ENCODE peak calls at places on chromosomes 12 and 14, in nine cellular contexts. T, U, D, I, V, Q, J, M and A are unnamed samples.

GRCh38 chr12:4145990-4146859 is 127.3 kb upstream of the CCND2 start:
- DNase-seq in T (no peak), U (no peak), D (no peak), I (no peak), V (no peak), Q (no peak), J (no peak), M (no peak), A (no peak)

GRCh38 chr12:46382425-46382973 is 9.9 kb upstream of the SLC38A2 start:
- DNase-seq in T (peak; percentile 49), U (no peak), D (peak; percentile 47), I (no peak), V (no peak), Q (no peak), J (peak; percentile 37), M (no peak), A (no peak)

GRCh38 chr12:87216436-87216835 is 812.8 kb downstream of the C12orf50 start:
- DNase-seq in T (no peak), U (no peak), D (no peak), I (no peak), V (no peak), Q (no peak), J (no peak), M (no peak), A (no peak)

GRCh38 chr14:99679111-99679510 is 5.0 kb upstream of the CYP46A1 start:
- DNase-seq in T (no peak), U (no peak), D (no peak), I (no peak), V (no peak), Q (no peak), J (no peak), M (no peak), A (no peak)

GRCh38 chr14:75566752-75567151 is 11.7 kb upstream of the FLVCR2 start:
- DNase-seq in T (no peak), U (no peak), D (no peak), I (no peak), V (no peak), Q (no peak), J (no peak), M (no peak), A (no peak)

GRCh38 chr12:126480396-126480795 is 1415.2 kb downstream of the AACS start:
- DNase-seq in T (no peak), U (no peak), D (no peak), I (no peak), V (no peak), Q (no peak), J (no peak), M (no peak), A (no peak)

GRCh38 chr12:118060301-118061010 is 523 bp downstream of the WSB2 start:
- DNase-seq in T (peak; percentile 81), U (peak; percentile 63), D (peak; percentile 51), I (peak; percentile 74), V (peak; percentile 46), Q (no peak), J (peak; percentile 63), M (peak; percentile 70), A (no peak)

GRCh38 chr12:32151081-32151480 is 44.4 kb downstream of the BICD1 start:
- DNase-seq in T (no peak), U (no peak), D (no peak), I (no peak), V (no peak), Q (no peak), J (no peak), M (no peak), A (no peak)

GRCh38 chr12:42887657-42888056 is 298.1 kb upstream of the PRICKLE1 start:
- DNase-seq in T (no peak), U (no peak), D (no peak), I (no peak), V (no peak), Q (no peak), J (no peak), M (no peak), A (no peak)

GRCh38 chr12:132065203-132065602 is 78.9 kb downstream of the DDX51 start:
- DNase-seq in T (no peak), U (no peak), D (no peak), I (no peak), V (no peak), Q (no peak), J (no peak), M (no peak), A (no peak)

GRCh38 chr14:89618821-89619551 is 202.0 kb upstream of the FOXN3 start:
- DNase-seq in T (peak; percentile 83), U (peak; percentile 77), D (peak; percentile 24), I (peak; percentile 71), V (peak; percentile 75), Q (no peak), J (peak; percentile 70), M (peak; percentile 86), A (peak; percentile 47)
- H3K9me3 ChIP-seq in T (no peaks in the 10 kb centered on the region), U (no peaks in the 10 kb centered on the region), D (no peaks in the 10 kb centered on the region), I (no peaks in the 10 kb centered on the region), V (no peaks in the 10 kb centered on the region), Q (no peaks in the 10 kb centered on the region), J (no peaks in the 10 kb centered on the region), M (no peaks in the 10 kb centered on the region), A (no peaks in the 10 kb centered on the region)

GRCh38 chr12:68489273-68489672 is 121.4 kb upstream of the RAP1B start:
- DNase-seq in T (no peak), U (no peak), D (no peak), I (no peak), V (no peak), Q (no peak), J (no peak), M (no peak), A (no peak)
- H3K9me3 ChIP-seq in T (no peaks in the 10 kb centered on the region), U (no peaks in the 10 kb centered on the region), D (no peaks in the 10 kb centered on the region), I (no peaks in the 10 kb centered on the region), V (no peaks in the 10 kb centered on the region), Q (no peaks in the 10 kb centered on the region), J (no peaks in the 10 kb centered on the region), M (no peaks in the 10 kb centered on the region), A (no peaks in the 10 kb centered on the region)

GRCh38 chr14:27608377-27608776 is 1010.5 kb upstream of the NOVA1 start:
- DNase-seq in T (no peak), U (no peak), D (no peak), I (no peak), V (no peak), Q (no peak), J (no peak), M (no peak), A (no peak)

GRCh38 chr14:27605298-27605697 is 1007.5 kb upstream of the NOVA1 start:
- DNase-seq in T (no peak), U (no peak), D (no peak), I (no peak), V (no peak), Q (no peak), J (no peak), M (no peak), A (no peak)
- H3K9me3 ChIP-seq in T (no peaks in the 10 kb centered on the region), U (no peaks in the 10 kb centered on the region), D (no peaks in the 10 kb centered on the region), I (no peaks in the 10 kb centered on the region), V (no peaks in the 10 kb centered on the region), Q (no peaks in the 10 kb centered on the region), J (no peaks in the 10 kb centered on the region), M (no peaks in the 10 kb centered on the region), A (no peaks in the 10 kb centered on the region)

DNA sequence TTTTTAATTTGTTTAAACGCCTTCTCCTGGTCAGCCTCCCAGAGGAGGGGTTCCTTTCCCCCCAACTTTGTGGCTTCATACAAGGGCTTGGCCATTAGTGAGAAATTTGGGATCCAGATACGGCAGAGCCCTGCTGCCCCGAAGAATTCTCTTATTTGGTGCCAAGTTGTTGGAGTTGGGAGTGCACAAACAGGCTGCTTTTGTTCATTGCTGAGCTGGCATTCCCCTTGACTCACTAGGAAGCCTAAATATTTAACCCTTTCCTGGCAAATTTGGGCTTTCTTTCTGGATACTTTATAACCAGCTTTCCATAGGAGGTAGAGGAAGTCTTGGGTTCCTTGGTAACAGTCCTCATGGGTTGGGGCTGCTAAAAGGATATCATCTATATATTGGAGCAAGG is 10.3 kb upstream of the ADAM21 start:
- DNase-seq in T (no peak), U (no peak), D (no peak), I (no peak), V (no peak), Q (no peak), J (no peak), M (no peak), A (no peak)
- H3K9me3 ChIP-seq in T (peaks cover 51% of the 10 kb centered on the region), U (peaks cover 34% of the 10 kb centered on the region), D (no peaks in the 10 kb centered on the region), I (peaks cover 16% of the 10 kb centered on the region), V (no peaks in the 10 kb centered on the region), Q (peaks cover 5% of the 10 kb centered on the region), J (no peaks in the 10 kb centered on the region), M (no peaks in the 10 kb centered on the region), A (peaks cover 5% of the 10 kb centered on the region)

GRCh38 chr14:53912121-53912520 is 44.5 kb downstream of the BMP4 start:
- DNase-seq in T (no peak), U (no peak), D (no peak), I (no peak), V (no peak), Q (no peak), J (no peak), M (peak; percentile 42), A (no peak)
- H3K9me3 ChIP-seq in T (no peaks in the 10 kb centered on the region), U (no peaks in the 10 kb centered on the region), D (no peaks in the 10 kb centered on the region), I (no peaks in the 10 kb centered on the region), V (no peaks in the 10 kb centered on the region), Q (no peaks in the 10 kb centered on the region), J (no peaks in the 10 kb centered on the region), M (no peaks in the 10 kb centered on the region), A (no peaks in the 10 kb centered on the region)

GRCh38 chr12:66143868-66144267 is 13.3 kb upstream of the LLPH start:
- DNase-seq in T (no peak), U (no peak), D (no peak), I (no peak), V (no peak), Q (no peak), J (no peak), M (no peak), A (no peak)
- H3K9me3 ChIP-seq in T (peaks cover 16% of the 10 kb centered on the region), U (peaks cover 13% of the 10 kb centered on the region), D (no peaks in the 10 kb centered on the region), I (no peaks in the 10 kb centered on the region), V (no peaks in the 10 kb centered on the region), Q (peaks cover 37% of the 10 kb centered on the region), J (no peaks in the 10 kb centered on the region), M (peaks cover 17% of the 10 kb centered on the region), A (no peaks in the 10 kb centered on the region)